ENCODE peak calls at places on chromosomes 2 and 18, in five cellular contexts. X is HepG2, I is upper lobe of left lung, Z is GM12878, Q is K562. R is an unnamed sample. For H3K9me3, the result is how much of the 10 kb centered on the place peaks cover.

GRCh38 chr2:171248205-171248662 is 87.5 kb upstream of the TLK1 start:
- ATAC-seq in Z (peak), I (peak), X (peak), Q (peak), R (no peak)

GRCh38 chr2:150548527-150548926 is 61.1 kb upstream of the RND3 start:
- ATAC-seq in Q (peak), Z (peak), X (peak), I (no peak), R (no peak)

GRCh38 chr2:19580264-19580663 is 221.8 kb upstream of the OSR1 start:
- ATAC-seq in X (no peak), I (no peak), Q (no peak), Z (no peak), R (no peak)

GRCh38 chr2:151638188-151638933 is 95.9 kb downstream of the NEB start:
- ATAC-seq in X (peak), I (peak), Z (peak), Q (peak), R (no peak)

GRCh38 chr2:201413552-201413951 is 37.7 kb downstream of the TRAK2 start:
- ATAC-seq in Z (peak), X (no peak), Q (peak), I (no peak), R (no peak)

GRCh38 chr2:140863713-140864112 is 1267.1 kb downstream of the LRP1B start:
- ATAC-seq in X (peak), Q (no peak), I (peak), Z (peak), R (no peak)

GRCh38 chr2:147648471-147648870 is 196.4 kb upstream of the ACVR2A start:
- ATAC-seq in I (no peak), Z (no peak), Q (no peak), X (no peak), R (no peak)

GRCh38 chr2:36246320-36246990 is 109.1 kb upstream of the CRIM1 start:
- ATAC-seq in I (no peak), Z (peak), Q (no peak), X (no peak), R (no peak)

GRCh38 chr2:230203110-230203676 is 16.6 kb downstream of the SP110 start:
- ATAC-seq in I (no peak), Q (no peak), Z (peak), X (no peak), R (no peak)

GRCh38 chr2:37973615-37974353 is 48.7 kb downstream of the RMDN2 start:
- ATAC-seq in X (no peak), Z (no peak), I (no peak), Q (no peak), R (no peak)

GRCh38 chr2:206368933-206369569 is 74.3 kb upstream of the ADAM23 start:
- ATAC-seq in Q (no peak), Z (peak), X (no peak), I (peak), R (no peak)

GRCh38 chr18:37577051-37577611 is 11.5 kb upstream of the CELF4 start:
- ATAC-seq in I (peak), Z (no peak), X (no peak), Q (no peak), R (no peak)

GRCh38 chr2:158211516-158211915 is 109.8 kb downstream of the UPP2 start:
- ATAC-seq in I (no peak), X (no peak), Z (no peak), Q (no peak), R (no peak)

GRCh38 chr2:164661349-164661748 is 40.1 kb upstream of the GRB14 start:
- ATAC-seq in X (no peak), Q (no peak), Z (no peak), I (no peak), R (no peak)

GRCh38 chr18:32442575-32442974 is 28.1 kb downstream of the GAREM1 start:
- ATAC-seq in Z (no peak), I (no peak), X (no peak), Q (no peak), R (no peak)

GRCh38 chr2:23478087-23478932 is 93.3 kb downstream of the KLHL29 start:
- ATAC-seq in I (no peak), Q (no peak), Z (no peak), X (no peak), R (no peak)

GRCh38 chr2:192029089-192029488 is 165.6 kb downstream of the TMEFF2 start:
- ATAC-seq in X (peak), Z (peak), Q (peak), I (no peak), R (no peak)

GRCh38 chr2:42962521-42962953 is 170.2 kb upstream of the HAAO start:
- ATAC-seq in Z (peak), Q (no peak), X (no peak), I (no peak), R (no peak)

GRCh38 chr2:12052771-12053170 is 306.3 kb downstream of the LPIN1 start:
- ATAC-seq in I (no peak), X (no peak), Z (no peak), Q (no peak), R (no peak)

GRCh38 chr18:22670914-22671313 is 253.2 kb upstream of the CTAGE1 start:
- ATAC-seq in I (no peak), Z (peak), X (no peak), Q (no peak), R (no peak)

GRCh38 chr2:45030553-45030952 is 21.3 kb upstream of the SIX2 start:
- ATAC-seq in I (no peak), Q (no peak), Z (no peak), X (no peak), R (no peak)

GRCh38 chr18:78562446-78563020 is 417.1 kb upstream of the SALL3 start:
- ATAC-seq in Q (no peak), I (no peak), X (no peak), Z (no peak), R (no peak)
- H3K9me3 ChIP-seq in Q (under half), I (under half), X (under half), Z (under half), R (under half)

DNA sequence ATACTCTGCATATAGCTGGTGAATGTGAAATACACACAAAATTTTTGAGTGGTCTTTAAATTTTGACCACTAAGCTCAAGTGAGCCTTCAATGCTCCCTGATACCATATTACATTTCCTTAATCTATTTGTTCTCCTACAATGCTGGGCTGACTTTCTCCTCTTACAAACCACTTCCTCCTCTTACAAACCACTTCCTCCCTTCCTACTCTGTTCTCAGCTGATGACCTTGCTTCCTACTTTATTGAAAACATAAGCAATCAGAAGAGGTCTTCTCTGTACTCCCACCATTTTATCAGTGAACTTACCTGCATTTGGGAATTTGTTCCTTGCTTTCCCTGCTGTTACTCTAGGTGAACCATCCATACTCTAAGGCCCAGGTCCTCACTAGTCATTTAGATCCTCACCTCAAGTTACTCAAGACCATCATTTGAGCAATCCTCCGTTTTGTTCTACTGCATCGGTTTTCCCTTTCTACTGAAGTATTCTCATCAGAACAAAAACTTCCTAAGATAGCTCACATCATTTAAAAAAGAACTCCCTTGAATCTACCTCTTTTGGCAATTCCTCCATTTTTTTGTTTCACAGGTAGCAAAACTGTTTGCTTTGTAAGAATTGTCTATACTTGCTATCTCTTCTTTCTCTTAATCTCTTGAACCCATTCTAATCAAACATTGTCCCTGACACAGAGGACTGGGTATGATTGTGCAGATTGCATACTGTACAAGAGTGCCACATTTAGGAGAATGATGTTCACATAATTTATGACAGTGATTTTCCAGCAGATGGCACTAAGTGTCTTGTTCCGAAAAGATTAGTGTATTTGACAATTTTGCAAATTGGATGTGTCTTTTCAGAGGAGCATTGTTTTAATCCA is 96.5 kb downstream of the EPB41L5 start:
- ATAC-seq in Q (peak), Z (peak), X (peak), I (peak), R (no peak)
- TF ChIP-seq POLR2AphosphoS5 in Q (no peak), Z (no peak), X (no peak), I (no peak), R (no peak)

GRCh38 chr2:109365131-109365530 is 236.1 kb downstream of the SH3RF3 start:
- ATAC-seq in Q (no peak), X (no peak), Z (no peak), I (no peak), R (no peak)
- TF ChIP-seq EP300 in Q (no peak), X (no peak), Z (no peak), I (no peak), R (no peak)

GRCh38 chr2:2026851-2027250 is 282.5 kb upstream of the PXDN start:
- ATAC-seq in I (no peak), Z (no peak), Q (no peak), X (no peak), R (no peak)
- H3K9me3 ChIP-seq in I (under half), Z (under half), Q (under half), X (under half), R (under half)

DNA sequence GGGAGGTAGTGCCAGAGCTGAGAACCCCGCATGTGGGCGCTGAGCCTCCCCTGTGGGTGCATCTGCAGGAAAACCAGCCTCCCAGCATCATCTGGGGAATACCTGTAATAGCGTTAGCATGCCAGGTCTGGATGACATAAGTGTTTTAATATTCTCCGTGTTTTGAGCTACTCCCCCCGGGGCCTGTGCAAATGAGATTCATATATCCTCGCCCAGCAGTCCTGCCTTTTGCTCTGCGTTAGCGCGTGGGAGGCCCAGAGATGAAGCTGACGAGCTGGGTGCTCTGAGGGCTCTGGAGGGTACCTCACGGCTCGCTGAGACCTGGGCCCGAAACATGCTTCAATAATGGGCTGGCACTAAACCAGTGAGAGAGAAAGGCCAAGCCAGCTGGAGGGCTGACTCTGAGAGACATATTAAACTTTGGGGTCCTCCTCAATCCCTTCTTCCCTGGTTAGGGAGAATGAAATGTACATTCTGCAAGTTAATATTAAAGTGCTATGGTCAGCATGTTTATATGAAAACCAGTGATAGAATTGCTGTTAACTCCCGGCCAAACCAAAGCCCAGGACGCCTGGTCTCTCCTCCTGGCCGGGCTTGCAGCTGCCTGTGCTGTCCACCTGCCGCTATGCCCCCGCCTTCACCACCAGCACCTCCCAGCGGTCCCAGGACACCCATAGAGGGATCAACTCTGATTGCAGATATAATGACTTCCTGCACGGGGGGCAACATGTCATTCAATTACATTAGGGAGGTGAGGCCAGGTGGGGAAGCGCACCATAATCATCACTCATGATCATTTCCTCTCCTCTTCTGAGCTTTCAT is 77.0 kb downstream of the EDAR start:
- ATAC-seq in Z (no peak), I (no peak), X (no peak), Q (no peak), R (no peak)
- TF ChIP-seq POLR2AphosphoS5 in Z (no peak), I (no peak), X (no peak), Q (no peak), R (no peak)

GRCh38 chr2:186068154-186068826 is 329.7 kb downstream of the FSIP2 start:
- ATAC-seq in I (no peak), Z (peak), X (peak), Q (no peak), R (no peak)
- TF ChIP-seq EP300 in I (no peak), Z (no peak), X (no peak), Q (no peak), R (no peak)

DNA sequence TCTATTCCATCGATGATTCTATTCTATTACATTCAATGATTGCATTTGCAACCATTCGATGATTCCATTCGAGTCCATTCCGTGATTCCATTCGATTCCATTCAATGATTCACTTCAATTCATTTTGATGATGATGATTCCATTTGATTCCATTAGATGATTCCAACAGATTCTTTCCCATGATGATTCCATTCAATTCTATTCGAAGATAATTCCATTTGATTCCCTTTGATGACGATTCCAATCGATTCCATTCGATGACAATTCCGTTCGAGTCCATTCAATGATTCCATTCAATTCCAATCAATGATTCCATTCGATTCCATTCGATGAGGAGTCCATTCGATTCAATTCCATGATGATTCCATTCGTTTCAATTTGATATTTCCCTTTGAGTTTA is 1088.8 kb downstream of the RPIA start:
- ATAC-seq in X (no peak), I (no peak), Z (no peak), Q (no peak), R (no peak)
- H3K9me3 ChIP-seq in X (half or more), I (under half), Z (under half), Q (under half), R (under half)

GRCh38 chr2:231397928-231398294 is 2.4 kb downstream of the B3GNT7 start:
- ATAC-seq in Z (no peak), X (no peak), I (no peak), Q (no peak), R (no peak)

GRCh38 chr2:231399046-231399852 is 3.7 kb downstream of the B3GNT7 start:
- ATAC-seq in Q (peak), X (peak), Z (no peak), I (no peak), R (no peak)

GRCh38 chr2:231397011-231397927 is 1.8 kb downstream of the B3GNT7 start:
- ATAC-seq in I (no peak), Z (peak), Q (no peak), X (no peak), R (no peak)

GRCh38 chr2:231398585-231398984 is 3.1 kb downstream of the B3GNT7 start:
- ATAC-seq in Q (no peak), I (no peak), X (no peak), Z (no peak), R (no peak)

DNA sequence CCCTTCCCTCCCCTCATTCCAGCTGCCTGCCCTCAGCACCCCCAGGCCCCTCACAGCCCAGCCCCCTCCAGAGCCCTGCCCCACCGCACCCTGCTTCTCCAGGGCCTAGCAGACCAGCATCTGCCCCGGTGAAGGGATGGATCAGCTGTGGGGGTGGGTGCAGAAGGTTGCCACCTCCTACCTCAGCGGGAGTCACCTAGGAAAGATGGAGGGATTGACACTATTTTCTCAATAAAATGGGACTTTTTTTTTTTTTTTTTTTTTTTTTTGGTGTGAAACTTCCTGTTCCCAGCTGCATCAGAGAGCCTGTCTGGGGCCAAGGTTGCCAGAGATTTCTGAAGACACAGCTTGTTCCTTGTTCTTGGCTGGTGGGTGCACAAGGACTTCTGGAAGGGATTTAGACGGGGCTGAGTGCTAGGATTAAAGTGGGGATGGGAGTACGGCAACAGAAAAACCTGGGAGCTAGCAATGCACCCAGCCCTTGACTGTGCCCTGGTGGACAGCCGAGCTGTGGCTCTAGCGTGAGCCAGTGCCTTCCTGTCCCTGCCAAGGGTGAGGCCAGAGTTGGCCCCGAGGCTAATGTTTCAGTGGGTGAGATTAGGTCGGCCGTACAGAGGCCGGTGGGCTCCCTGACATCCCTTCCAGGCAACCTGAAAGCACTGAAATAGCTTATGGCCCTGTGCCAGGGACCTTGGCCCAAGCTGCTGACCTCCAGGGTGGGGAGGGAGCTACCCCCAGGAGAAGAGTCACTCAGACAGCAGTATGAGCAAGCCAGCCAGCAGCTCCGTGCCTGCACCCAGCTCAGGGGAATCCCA is 4.5 kb downstream of the B3GNT7 start:
- ATAC-seq in I (peak), Z (peak), X (peak), Q (peak), R (peak)
- TF ChIP-seq POLR2AphosphoS5 in I (no peak), Z (no peak), X (no peak), Q (no peak), R (no peak)

GRCh38 chr2:48419884-48420511 is 110.0 kb upstream of the STON1 start:
- ATAC-seq in Z (no peak), Q (no peak), X (peak), I (peak), R (peak)

GRCh38 chr2:48417843-48418838 is 111.8 kb upstream of the STON1 start:
- ATAC-seq in I (no peak), X (peak), Q (no peak), Z (no peak), R (no peak)

GRCh38 chr2:48423376-48423775 is 106.6 kb upstream of the STON1 start:
- ATAC-seq in Q (no peak), Z (no peak), X (no peak), I (no peak), R (no peak)

GRCh38 chr2:48424356-48424755 is 105.6 kb upstream of the STON1 start:
- ATAC-seq in Q (no peak), I (no peak), Z (no peak), X (no peak), R (no peak)

DNA sequence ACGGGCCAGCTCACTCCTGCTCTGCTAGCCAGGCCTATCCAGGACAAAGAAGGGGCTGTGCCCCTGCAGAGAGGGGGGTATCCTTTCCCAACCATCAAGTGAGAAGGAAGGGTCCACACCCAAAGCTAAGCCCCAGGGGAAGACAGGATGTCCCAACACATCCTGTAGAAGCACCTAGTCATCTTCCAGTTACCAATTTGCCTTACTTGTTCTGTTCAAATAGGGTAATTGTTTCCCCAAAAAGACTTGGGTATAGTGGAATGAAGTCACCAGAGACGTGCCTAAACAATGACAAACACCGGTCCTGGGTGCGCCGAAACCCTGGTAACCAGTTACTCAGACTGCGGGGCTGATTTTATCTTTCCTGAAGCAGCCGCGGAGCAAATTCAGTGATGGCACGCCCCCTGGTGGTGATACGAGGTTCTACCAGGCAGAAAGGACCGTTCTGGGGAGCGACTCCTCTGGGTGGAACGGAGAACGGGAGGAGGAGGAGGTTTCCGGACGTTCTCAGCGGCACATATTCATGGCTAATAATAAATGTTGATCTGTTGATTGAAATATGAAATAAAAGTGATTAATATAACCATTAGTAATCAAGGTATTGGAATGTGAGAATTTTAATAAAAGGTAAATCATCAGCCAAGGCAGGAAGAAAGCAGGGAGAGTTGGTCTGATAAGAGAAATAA is 109.3 kb upstream of the STON1 start:
- ATAC-seq in Q (peak), Z (peak), I (peak), X (peak), R (peak)
- TF ChIP-seq EP300 in Q (peak), Z (no peak), I (peak), X (no peak), R (no peak)

DNA sequence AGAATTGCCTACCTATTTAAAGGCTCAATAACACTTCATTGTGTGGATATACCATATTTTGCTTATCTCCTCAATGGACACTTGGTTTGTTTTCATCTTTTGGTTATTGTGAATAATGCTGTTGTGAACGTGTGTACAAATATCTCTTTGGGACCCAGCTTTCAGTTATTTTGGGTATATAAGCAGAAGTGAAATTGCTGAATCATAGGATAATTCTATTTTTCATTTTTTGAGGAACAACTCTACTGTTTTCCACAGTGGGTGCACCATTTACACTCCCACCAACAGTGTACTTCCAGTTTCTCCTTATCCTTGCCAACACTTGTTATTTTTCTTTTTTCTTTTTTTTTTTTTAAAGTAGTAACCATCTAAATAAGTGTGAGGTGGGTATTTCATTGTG is 29.0 kb downstream of the PTPN4 start:
- ATAC-seq in Q (no peak), X (no peak), I (no peak), Z (no peak), R (no peak)
- H3K9me3 ChIP-seq in Q (under half), X (under half), I (under half), Z (under half), R (under half)